ENCODE peak calls at places on chromosomes 7 and 10, in six cellular contexts. B, I, R, J, V and T are unnamed samples.

GRCh38 chr10:14508725-14509124 is 178.0 kb upstream of the FRMD4A start:
- DNase-seq in B (no peak), I (no peak), R (no peak), J (no peak), V (no peak), T (no peak)

GRCh38 chr7:159049266-159050025 is 95.2 kb downstream of the VIPR2 start:
- DNase-seq in B (no peak), I (no peak), R (no peak), J (no peak), V (no peak), T (no peak)

GRCh38 chr10:27341001-27341400 is 100.4 kb upstream of the ACBD5 start:
- DNase-seq in B (no peak), I (no peak), R (peak; percentile 37), J (no peak), V (no peak), T (no peak)

GRCh38 chr7:157493017-157493416 is 156.2 kb downstream of the DNAJB6 start:
- DNase-seq in B (no peak), I (no peak), R (no peak), J (no peak), V (no peak), T (peak; percentile 29)

GRCh38 chr7:134165266-134165665 is 38.1 kb downstream of the LRGUK start:
- DNase-seq in B (no peak), I (no peak), R (no peak), J (no peak), V (no peak), T (no peak)

GRCh38 chr7:151754142-151754590 is 122.7 kb downstream of the PRKAG2 start:
- DNase-seq in B (no peak), I (peak; percentile 93), R (peak; percentile 10), J (peak; percentile 94), V (peak; percentile 99), T (peak; percentile 89)

GRCh38 chr7:118642396-118642795 is 417.9 kb downstream of the ANKRD7 start:
- DNase-seq in B (no peak), I (no peak), R (no peak), J (no peak), V (no peak), T (no peak)

GRCh38 chr10:121436630-121437311 is 161.5 kb downstream of the FGFR2 start:
- DNase-seq in B (no peak), I (no peak), R (no peak), J (no peak), V (no peak), T (no peak)

GRCh38 chr7:121102619-121103018 is 114.1 kb downstream of the CPED1 start:
- DNase-seq in B (no peak), I (no peak), R (no peak), J (no peak), V (no peak), T (no peak)

GRCh38 chr7:51316262-51316665 is 345 bp downstream of the COBL start:
- DNase-seq in B (no peak), I (no peak), R (peak; percentile 59), J (no peak), V (no peak), T (peak; percentile 62)

GRCh38 chr7:123557631-123558505 is at the start of gene NDUFA5:
- DNase-seq in B (peak; percentile 96), I (peak; percentile 98), R (peak; percentile 97), J (peak; percentile 91), V (peak; percentile 99), T (peak; percentile 95)

GRCh38 chr7:124276005-124276606 is 243.2 kb upstream of the TMEM229A start:
- DNase-seq in B (no peak), I (no peak), R (no peak), J (peak; percentile 9), V (peak; percentile 19), T (no peak)

GRCh38 chr7:143882020-143882610 is 19.9 kb downstream of the TCAF1 start:
- DNase-seq in B (no peak), I (peak; percentile 79), R (peak; percentile 34), J (no peak), V (no peak), T (peak; percentile 82)

GRCh38 chr7:136923111-136923510 is 54.7 kb downstream of the CHRM2 start:
- DNase-seq in B (no peak), I (no peak), R (no peak), J (no peak), V (peak; percentile 89), T (no peak)

GRCh38 chr7:22187691-22188348 is 169.1 kb downstream of the RAPGEF5 start:
- DNase-seq in B (no peak), I (no peak), R (no peak), J (no peak), V (no peak), T (no peak)

GRCh38 chr10:27679996-27680395 is 65.6 kb downstream of the MKX start:
- DNase-seq in B (no peak), I (no peak), R (no peak), J (no peak), V (no peak), T (no peak)

GRCh38 chr10:92290076-92290836 is 622 bp downstream of the CPEB3 start:
- DNase-seq in B (peak; percentile 22), I (peak; percentile 36), R (peak; percentile 69), J (no peak), V (peak; percentile 69), T (no peak)

GRCh38 chr10:34474060-34474376 is 341.1 kb downstream of the PARD3 start:
- DNase-seq in B (no peak), I (no peak), R (no peak), J (peak; percentile 28), V (peak; percentile 25), T (no peak)

GRCh38 chr10:50260791-50261281 is 9.5 kb upstream of the ASAH2 start:
- DNase-seq in B (peak; percentile 6), I (no peak), R (no peak), J (no peak), V (peak; percentile 32), T (no peak)

GRCh38 chr7:26603631-26604030 is 260.8 kb downstream of the SKAP2 start:
- DNase-seq in B (no peak), I (no peak), R (no peak), J (peak; percentile 68), V (peak; percentile 69), T (no peak)

GRCh38 chr7:63065684-63066083 is 933.0 kb upstream of the ZNF722 start:
- DNase-seq in B (no peak), I (no peak), R (no peak), J (no peak), V (no peak), T (peak; percentile 3)

GRCh38 chr7:27560706-27561235 is 101.9 kb downstream of the HIBADH start:
- DNase-seq in B (no peak), I (no peak), R (no peak), J (no peak), V (peak; percentile 85), T (no peak)

GRCh38 chr7:11819947-11820346 is 12.1 kb downstream of the THSD7A start:
- DNase-seq in B (no peak), I (no peak), R (no peak), J (no peak), V (no peak), T (no peak)

GRCh38 chr7:129271500-129272355 is 46.9 kb downstream of the AHCYL2 start:
- DNase-seq in B (peak; percentile 56), I (no peak), R (no peak), J (no peak), V (peak; percentile 69), T (no peak)

GRCh38 chr10:121695731-121696464 is 97.7 kb upstream of the FGFR2 start:
- DNase-seq in B (no peak), I (no peak), R (no peak), J (no peak), V (no peak), T (no peak)